ENCODE peak calls at places on chromosomes 5 and 9, in eight cellular contexts. One of them, this sample, is unnamed.

GRCh38 chr5:93246093-93246855 is 334.7 kb downstream of the NR2F1-AS1 start:
- DNase-seq in CD8-positive, alpha-beta memory T cell: no peak
- DNase-seq in HTR-8/SVneo: no peak
- DNase-seq in heart left ventricle: no peak
- DNase-seq in GM04504: peak
- DNase-seq in stimulated activated CD4-positive, alpha-beta T cell treated with anti-CD3 and anti-CD28 coated beads, Interleukin-4, amount 100 ng/mL, for 24 hours: no peak
- DNase-seq in stomach: no peak
- DNase-seq in DMS 273 treated with DMSO at 0.1 percent for 48 hours: peak
- DNase-seq in this sample: peak

GRCh38 chr9:16637218-16637617 is 233.3 kb downstream of the BNC2 start:
- DNase-seq in CD8-positive, alpha-beta memory T cell: no peak
- DNase-seq in HTR-8/SVneo: no peak
- DNase-seq in heart left ventricle: no peak
- DNase-seq in GM04504: no peak
- DNase-seq in stimulated activated CD4-positive, alpha-beta T cell treated with anti-CD3 and anti-CD28 coated beads, Interleukin-4, amount 100 ng/mL, for 24 hours: no peak
- DNase-seq in stomach: no peak
- DNase-seq in DMS 273 treated with DMSO at 0.1 percent for 48 hours: no peak
- DNase-seq in this sample: no peak

GRCh38 chr9:76574171-76574767 is 115.3 kb downstream of the GCNT1 start:
- DNase-seq in CD8-positive, alpha-beta memory T cell: no peak
- DNase-seq in HTR-8/SVneo: no peak
- DNase-seq in heart left ventricle: no peak
- DNase-seq in GM04504: no peak
- DNase-seq in stimulated activated CD4-positive, alpha-beta T cell treated with anti-CD3 and anti-CD28 coated beads, Interleukin-4, amount 100 ng/mL, for 24 hours: no peak
- DNase-seq in stomach: no peak
- DNase-seq in DMS 273 treated with DMSO at 0.1 percent for 48 hours: no peak
- DNase-seq in this sample: peak

GRCh38 chr9:95574176-95574575 is 57.4 kb upstream of the PTCH1 start:
- DNase-seq in CD8-positive, alpha-beta memory T cell: peak
- DNase-seq in HTR-8/SVneo: no peak
- DNase-seq in heart left ventricle: no peak
- DNase-seq in GM04504: no peak
- DNase-seq in stimulated activated CD4-positive, alpha-beta T cell treated with anti-CD3 and anti-CD28 coated beads, Interleukin-4, amount 100 ng/mL, for 24 hours: no peak
- DNase-seq in stomach: no peak
- DNase-seq in DMS 273 treated with DMSO at 0.1 percent for 48 hours: no peak
- DNase-seq in this sample: no peak

GRCh38 chr5:33273985-33274384 is 166.8 kb upstream of the TARS1 start:
- DNase-seq in CD8-positive, alpha-beta memory T cell: no peak
- DNase-seq in HTR-8/SVneo: no peak
- DNase-seq in heart left ventricle: no peak
- DNase-seq in GM04504: no peak
- DNase-seq in stimulated activated CD4-positive, alpha-beta T cell treated with anti-CD3 and anti-CD28 coated beads, Interleukin-4, amount 100 ng/mL, for 24 hours: no peak
- DNase-seq in stomach: no peak
- DNase-seq in DMS 273 treated with DMSO at 0.1 percent for 48 hours: no peak
- DNase-seq in this sample: no peak

GRCh38 chr5:40716000-40716399 is 36.3 kb downstream of the PTGER4 start:
- DNase-seq in CD8-positive, alpha-beta memory T cell: no peak
- DNase-seq in HTR-8/SVneo: no peak
- DNase-seq in heart left ventricle: no peak
- DNase-seq in GM04504: no peak
- DNase-seq in stimulated activated CD4-positive, alpha-beta T cell treated with anti-CD3 and anti-CD28 coated beads, Interleukin-4, amount 100 ng/mL, for 24 hours: no peak
- DNase-seq in stomach: no peak
- DNase-seq in DMS 273 treated with DMSO at 0.1 percent for 48 hours: no peak
- DNase-seq in this sample: peak

GRCh38 chr9:130898552-130898852 is 1.9 kb upstream of the QRFP start:
- DNase-seq in CD8-positive, alpha-beta memory T cell: no peak
- DNase-seq in HTR-8/SVneo: no peak
- DNase-seq in heart left ventricle: no peak
- DNase-seq in GM04504: no peak
- DNase-seq in stimulated activated CD4-positive, alpha-beta T cell treated with anti-CD3 and anti-CD28 coated beads, Interleukin-4, amount 100 ng/mL, for 24 hours: no peak
- DNase-seq in stomach: no peak
- DNase-seq in DMS 273 treated with DMSO at 0.1 percent for 48 hours: no peak
- DNase-seq in this sample: no peak

GRCh38 chr9:72037571-72037970 is 22.8 kb downstream of the C9orf57 start:
- DNase-seq in CD8-positive, alpha-beta memory T cell: no peak
- DNase-seq in HTR-8/SVneo: no peak
- DNase-seq in heart left ventricle: no peak
- DNase-seq in GM04504: peak
- DNase-seq in stimulated activated CD4-positive, alpha-beta T cell treated with anti-CD3 and anti-CD28 coated beads, Interleukin-4, amount 100 ng/mL, for 24 hours: no peak
- DNase-seq in stomach: no peak
- DNase-seq in DMS 273 treated with DMSO at 0.1 percent for 48 hours: no peak
- DNase-seq in this sample: no peak

GRCh38 chr5:159510282-159510681 is 180.0 kb upstream of the IL12B start:
- DNase-seq in CD8-positive, alpha-beta memory T cell: no peak
- DNase-seq in HTR-8/SVneo: peak
- DNase-seq in heart left ventricle: peak
- DNase-seq in GM04504: peak
- DNase-seq in stimulated activated CD4-positive, alpha-beta T cell treated with anti-CD3 and anti-CD28 coated beads, Interleukin-4, amount 100 ng/mL, for 24 hours: no peak
- DNase-seq in stomach: no peak
- DNase-seq in DMS 273 treated with DMSO at 0.1 percent for 48 hours: peak
- DNase-seq in this sample: peak

GRCh38 chr5:180172447-180173197 is 36.4 kb downstream of the RASGEF1C start:
- DNase-seq in CD8-positive, alpha-beta memory T cell: no peak
- DNase-seq in HTR-8/SVneo: no peak
- DNase-seq in heart left ventricle: no peak
- DNase-seq in GM04504: no peak
- DNase-seq in stimulated activated CD4-positive, alpha-beta T cell treated with anti-CD3 and anti-CD28 coated beads, Interleukin-4, amount 100 ng/mL, for 24 hours: no peak
- DNase-seq in stomach: no peak
- DNase-seq in DMS 273 treated with DMSO at 0.1 percent for 48 hours: peak
- DNase-seq in this sample: no peak

GRCh38 chr9:105507096-105507495 is 50.8 kb upstream of the FKTN start:
- DNase-seq in CD8-positive, alpha-beta memory T cell: no peak
- DNase-seq in HTR-8/SVneo: no peak
- DNase-seq in heart left ventricle: no peak
- DNase-seq in GM04504: no peak
- DNase-seq in stimulated activated CD4-positive, alpha-beta T cell treated with anti-CD3 and anti-CD28 coated beads, Interleukin-4, amount 100 ng/mL, for 24 hours: no peak
- DNase-seq in stomach: no peak
- DNase-seq in DMS 273 treated with DMSO at 0.1 percent for 48 hours: no peak
- DNase-seq in this sample: no peak

GRCh38 chr9:128100581-128100980 is 26.9 kb downstream of the PTGES2 start:
- DNase-seq in CD8-positive, alpha-beta memory T cell: no peak
- DNase-seq in HTR-8/SVneo: no peak
- DNase-seq in heart left ventricle: no peak
- DNase-seq in GM04504: no peak
- DNase-seq in stimulated activated CD4-positive, alpha-beta T cell treated with anti-CD3 and anti-CD28 coated beads, Interleukin-4, amount 100 ng/mL, for 24 hours: no peak
- DNase-seq in stomach: no peak
- DNase-seq in DMS 273 treated with DMSO at 0.1 percent for 48 hours: no peak
- DNase-seq in this sample: no peak

GRCh38 chr9:18260527-18260926 is 213.4 kb upstream of the ADAMTSL1 start:
- DNase-seq in CD8-positive, alpha-beta memory T cell: no peak
- DNase-seq in HTR-8/SVneo: peak
- DNase-seq in heart left ventricle: no peak
- DNase-seq in GM04504: no peak
- DNase-seq in stimulated activated CD4-positive, alpha-beta T cell treated with anti-CD3 and anti-CD28 coated beads, Interleukin-4, amount 100 ng/mL, for 24 hours: no peak
- DNase-seq in stomach: no peak
- DNase-seq in DMS 273 treated with DMSO at 0.1 percent for 48 hours: peak
- DNase-seq in this sample: no peak

GRCh38 chr5:133460172-133460758 is 152.1 kb downstream of the FSTL4 start:
- DNase-seq in CD8-positive, alpha-beta memory T cell: peak
- DNase-seq in HTR-8/SVneo: peak
- DNase-seq in heart left ventricle: no peak
- DNase-seq in GM04504: no peak
- DNase-seq in stimulated activated CD4-positive, alpha-beta T cell treated with anti-CD3 and anti-CD28 coated beads, Interleukin-4, amount 100 ng/mL, for 24 hours: peak
- DNase-seq in stomach: no peak
- DNase-seq in DMS 273 treated with DMSO at 0.1 percent for 48 hours: no peak
- DNase-seq in this sample: no peak

GRCh38 chr9:76803083-76803482 is 38.8 kb downstream of the PCA3 start:
- DNase-seq in CD8-positive, alpha-beta memory T cell: no peak
- DNase-seq in HTR-8/SVneo: no peak
- DNase-seq in heart left ventricle: no peak
- DNase-seq in GM04504: no peak
- DNase-seq in stimulated activated CD4-positive, alpha-beta T cell treated with anti-CD3 and anti-CD28 coated beads, Interleukin-4, amount 100 ng/mL, for 24 hours: no peak
- DNase-seq in stomach: no peak
- DNase-seq in DMS 273 treated with DMSO at 0.1 percent for 48 hours: no peak
- DNase-seq in this sample: no peak

GRCh38 chr5:172775326-172776234 is 4.6 kb upstream of the DUSP1 start:
- DNase-seq in CD8-positive, alpha-beta memory T cell: no peak
- DNase-seq in HTR-8/SVneo: no peak
- DNase-seq in heart left ventricle: no peak
- DNase-seq in GM04504: peak
- DNase-seq in stimulated activated CD4-positive, alpha-beta T cell treated with anti-CD3 and anti-CD28 coated beads, Interleukin-4, amount 100 ng/mL, for 24 hours: no peak
- DNase-seq in stomach: peak
- DNase-seq in DMS 273 treated with DMSO at 0.1 percent for 48 hours: no peak
- DNase-seq in this sample: peak

GRCh38 chr5:133048993-133049725 is 2.7 kb upstream of the HSPA4 start:
- DNase-seq in CD8-positive, alpha-beta memory T cell: no peak
- DNase-seq in HTR-8/SVneo: no peak
- DNase-seq in heart left ventricle: no peak
- DNase-seq in GM04504: no peak
- DNase-seq in stimulated activated CD4-positive, alpha-beta T cell treated with anti-CD3 and anti-CD28 coated beads, Interleukin-4, amount 100 ng/mL, for 24 hours: no peak
- DNase-seq in stomach: no peak
- DNase-seq in DMS 273 treated with DMSO at 0.1 percent for 48 hours: no peak
- DNase-seq in this sample: peak

GRCh38 chr5:6572086-6572824 is 60.6 kb downstream of the NSUN2 start:
- DNase-seq in CD8-positive, alpha-beta memory T cell: no peak
- DNase-seq in HTR-8/SVneo: no peak
- DNase-seq in heart left ventricle: no peak
- DNase-seq in GM04504: no peak
- DNase-seq in stimulated activated CD4-positive, alpha-beta T cell treated with anti-CD3 and anti-CD28 coated beads, Interleukin-4, amount 100 ng/mL, for 24 hours: no peak
- DNase-seq in stomach: no peak
- DNase-seq in DMS 273 treated with DMSO at 0.1 percent for 48 hours: no peak
- DNase-seq in this sample: no peak

GRCh38 chr5:95778713-95779426 is 43.7 kb downstream of the GLRX start:
- DNase-seq in CD8-positive, alpha-beta memory T cell: no peak
- DNase-seq in HTR-8/SVneo: no peak
- DNase-seq in heart left ventricle: no peak
- DNase-seq in GM04504: no peak
- DNase-seq in stimulated activated CD4-positive, alpha-beta T cell treated with anti-CD3 and anti-CD28 coated beads, Interleukin-4, amount 100 ng/mL, for 24 hours: no peak
- DNase-seq in stomach: no peak
- DNase-seq in DMS 273 treated with DMSO at 0.1 percent for 48 hours: no peak
- DNase-seq in this sample: no peak

GRCh38 chr5:52892242-52892878 is 96.8 kb upstream of the ITGA2 start:
- DNase-seq in CD8-positive, alpha-beta memory T cell: no peak
- DNase-seq in HTR-8/SVneo: no peak
- DNase-seq in heart left ventricle: no peak
- DNase-seq in GM04504: no peak
- DNase-seq in stimulated activated CD4-positive, alpha-beta T cell treated with anti-CD3 and anti-CD28 coated beads, Interleukin-4, amount 100 ng/mL, for 24 hours: no peak
- DNase-seq in stomach: no peak
- DNase-seq in DMS 273 treated with DMSO at 0.1 percent for 48 hours: no peak
- DNase-seq in this sample: no peak